ENCODE peak calls at places on chromosomes 16 and 17, in six cellular contexts. O is IMR-90, F is AG04449, D is GM10248, R is astrocyte of the cerebellum, T is foreskin fibroblast. H is an unnamed sample.

GRCh38 chr17:36848008-36848902 is 89.0 kb upstream of the LHX1 start:
- DNase-seq in O (no peak), F (no peak), D (no peak), R (no peak), T (no peak), H (no peak)

GRCh38 chr16:57226701-57227621 is 18.1 kb upstream of the ARL2BP start:
- DNase-seq in O (no peak), F (no peak), D (no peak), R (no peak), T (no peak), H (no peak)

GRCh38 chr16:15404792-15405191 is 9.2 kb downstream of the MPV17L start:
- DNase-seq in O (no peak), F (no peak), D (no peak), R (no peak), T (no peak), H (no peak)

GRCh38 chr16:85279402-85279801 is 167.1 kb upstream of the CIBAR2 start:
- DNase-seq in O (no peak), F (no peak), D (no peak), R (no peak), T (no peak), H (no peak)

GRCh38 chr17:17043668-17044226 is 1.5 kb downstream of the MPRIP start:
- DNase-seq in O (peak; percentile 13), F (no peak), D (no peak), R (no peak), T (no peak), H (no peak)

GRCh38 chr16:89410794-89411309 is 79.5 kb downstream of the ANKRD11 start:
- DNase-seq in O (peak; percentile 86), F (peak; percentile 55), D (no peak), R (peak; percentile 87), T (peak; percentile 88), H (no peak)

GRCh38 chr16:79751785-79752184 is 151.2 kb upstream of the MAF start:
- DNase-seq in O (no peak), F (no peak), D (no peak), R (peak; percentile 37), T (no peak), H (no peak)

GRCh38 chr17:36661688-36662087 is 60.3 kb downstream of the MRM1 start:
- DNase-seq in O (no peak), F (no peak), D (no peak), R (no peak), T (no peak), H (no peak)

GRCh38 chr17:45677770-45678169 is 106.3 kb upstream of the CRHR1 start:
- DNase-seq in O (peak; percentile 14), F (no peak), D (no peak), R (no peak), T (peak; percentile 10), H (no peak)

GRCh38 chr16:27214084-27214961 is 11.0 kb downstream of the KDM8 start:
- DNase-seq in O (no peak), F (no peak), D (no peak), R (no peak), T (no peak), H (no peak)

GRCh38 chr17:42781639-42782401 is 1.4 kb downstream of the WNK4 start:
- DNase-seq in O (no peak), F (no peak), D (no peak), R (no peak), T (no peak), H (no peak)

GRCh38 chr16:87321336-87322107 is 4.3 kb upstream of the C16orf95 start:
- DNase-seq in O (no peak), F (no peak), D (no peak), R (no peak), T (no peak), H (no peak)

GRCh38 chr16:53913082-53913870 is 209.3 kb downstream of the FTO start:
- DNase-seq in O (peak; percentile 94), F (peak; percentile 69), D (no peak), R (peak; percentile 63), T (peak; percentile 92), H (no peak)

GRCh38 chr17:55056530-55056929 is 88.0 kb downstream of the STXBP4 start:
- DNase-seq in O (no peak), F (no peak), D (no peak), R (peak; percentile 23), T (no peak), H (no peak)

GRCh38 chr16:66752379-66752778 is 970 bp upstream of the DYNC1LI2 start:
- DNase-seq in O (no peak), F (no peak), D (no peak), R (no peak), T (no peak), H (no peak)

GRCh38 chr16:87847785-87848675 is 21.3 kb downstream of the SLC7A5 start:
- DNase-seq in O (no peak), F (no peak), D (no peak), R (no peak), T (no peak), H (no peak)

GRCh38 chr17:75047398-75048098 is 523 bp downstream of the KCTD2 start:
- DNase-seq in O (no peak), F (no peak), D (no peak), R (no peak), T (no peak), H (no peak)

GRCh38 chr17:67080804-67081203 is 36.5 kb downstream of the CACNG1 start:
- DNase-seq in O (no peak), F (no peak), D (no peak), R (no peak), T (no peak), H (no peak)

GRCh38 chr16:1870365-1871082 is 1.4 kb downstream of the MEIOB start:
- DNase-seq in O (peak; percentile 79), F (peak; percentile 21), D (no peak), R (peak; percentile 9), T (peak; percentile 65), H (no peak)

GRCh38 chr16:74224828-74225227 is 71.8 kb upstream of the PSMD7 start:
- DNase-seq in O (peak; percentile 33), F (no peak), D (no peak), R (no peak), T (no peak), H (no peak)

GRCh38 chr16:86430814-86431213 is 79.5 kb upstream of the FOXF1 start:
- DNase-seq in O (peak; percentile 46), F (no peak), D (no peak), R (no peak), T (no peak), H (no peak)

GRCh38 chr17:20218231-20218630 is 209.1 kb downstream of the SPECC1 start:
- DNase-seq in O (no peak), F (no peak), D (no peak), R (no peak), T (no peak), H (no peak)

GRCh38 chr17:56681561-56682266 is 88.2 kb downstream of the NOG start:
- DNase-seq in O (peak; percentile 98), F (peak; percentile 54), D (no peak), R (peak; percentile 94), T (peak; percentile 49), H (no peak)

GRCh38 chr17:77308768-77309726 is 168.3 kb downstream of the SEC14L1 start:
- DNase-seq in O (peak; percentile 74), F (no peak), D (no peak), R (no peak), T (peak; percentile 84), H (no peak)

GRCh38 chr16:78211951-78212350 is 112.5 kb downstream of the WWOX start:
- DNase-seq in O (no peak), F (no peak), D (no peak), R (no peak), T (no peak), H (no peak)

GRCh38 chr16:88373211-88373610 is 9.5 kb upstream of the ZNF469 start:
- DNase-seq in O (no peak), F (no peak), D (no peak), R (no peak), T (no peak), H (no peak)

GRCh38 chr17:61551255-61551742 is 39.7 kb downstream of the NACA2 start:
- DNase-seq in O (peak; percentile 67), F (peak; percentile 3), D (peak; percentile 38), R (peak; percentile 48), T (no peak), H (no peak)

GRCh38 chr17:78717431-78717980 is 64.6 kb downstream of the CYTH1 start:
- DNase-seq in O (peak; percentile 26), F (no peak), D (no peak), R (no peak), T (peak; percentile 42), H (no peak)

GRCh38 chr17:45801386-45801785 is 17.3 kb downstream of the CRHR1 start:
- DNase-seq in O (no peak), F (no peak), D (no peak), R (no peak), T (no peak), H (no peak)

GRCh38 chr17:1878419-1879121 is 48.8 kb downstream of the RPA1 start:
- DNase-seq in O (no peak), F (no peak), D (no peak), R (no peak), T (no peak), H (no peak)

GRCh38 chr16:28491080-28491969 is 549 bp downstream of the CLN3 start:
- DNase-seq in O (no peak), F (no peak), D (peak; percentile 40), R (no peak), T (peak; percentile 5), H (no peak)

GRCh38 chr17:33501185-33501584 is 208.1 kb upstream of the ASIC2 start:
- DNase-seq in O (no peak), F (no peak), D (no peak), R (no peak), T (no peak), H (no peak)
- TF ChIP-seq CTCF in O (no peak), F (no peak), D (no peak), R (no peak), T (no peak), H (no peak)

DNA sequence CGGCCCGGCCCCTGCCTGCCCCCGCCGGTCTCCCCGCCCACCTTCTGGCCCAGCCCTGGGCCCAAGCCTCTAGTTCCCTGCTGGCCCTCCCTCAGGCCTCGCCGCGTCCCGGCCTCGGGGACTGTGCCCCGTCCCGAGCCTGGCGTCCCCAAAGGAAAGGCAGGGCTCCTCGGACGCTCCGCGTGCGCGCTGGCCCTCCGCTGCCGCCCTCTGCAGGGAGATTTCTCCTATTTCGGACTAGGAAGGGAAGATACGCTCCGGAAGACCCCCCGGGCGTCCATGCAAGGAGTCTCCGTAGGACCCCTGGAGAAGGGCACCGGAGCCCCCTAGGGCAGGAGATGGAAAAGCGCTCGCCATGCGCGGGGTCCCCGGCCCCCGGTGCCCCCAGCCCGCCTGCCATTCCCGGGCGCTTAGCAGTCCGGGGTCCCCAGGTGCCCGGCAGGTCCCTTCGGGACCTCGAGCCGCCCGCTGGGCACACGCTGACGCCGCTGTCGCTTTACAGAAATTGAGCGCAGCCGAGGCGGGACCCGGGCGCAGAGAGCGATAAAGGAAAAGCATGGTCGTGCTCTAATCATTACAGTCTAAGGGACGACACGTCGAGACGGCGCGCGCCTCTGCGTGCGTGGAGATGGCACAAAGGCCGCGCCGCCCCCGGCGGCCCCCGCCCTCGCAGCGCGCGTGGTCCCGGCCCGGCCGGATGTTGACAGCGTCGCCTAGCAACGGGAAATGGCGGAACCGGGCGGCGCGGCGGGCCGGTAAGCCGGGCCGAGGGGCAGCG is at the start of gene CCDC40:
- DNase-seq in O (peak; percentile 59), F (no peak), D (peak; percentile 87), R (no peak), T (peak; percentile 70), H (peak; percentile 80)
- TF ChIP-seq CTCF in O (peak; percentile 3), F (peak; percentile 2), D (no peak), R (peak; percentile 4), T (no peak), H (no peak)

GRCh38 chr16:70252355-70252988 is 732 bp upstream of the EXOSC6 start:
- DNase-seq in O (peak; percentile 11), F (no peak), D (no peak), R (no peak), T (peak; percentile 7), H (no peak)
- TF ChIP-seq CTCF in O (peak; percentile 42), F (peak; percentile 50), D (peak; percentile 26), R (peak; percentile 47), T (peak; percentile 49), H (no peak)

GRCh38 chr17:70168979-70169706 is at the start of gene KCNJ2:
- DNase-seq in O (peak; percentile 79), F (no peak), D (peak; percentile 89), R (no peak), T (peak; percentile 83), H (peak; percentile 61)
- TF ChIP-seq CTCF in O (no peak), F (no peak), D (no peak), R (no peak), T (no peak), H (no peak)